ENCODE peak calls at places on chromosome 1, in six cellular contexts. V is prostate gland, O is Panc1, Q is K562, Z is stomach, L is SK-N-MC. N is an unnamed sample.

GRCh38 chr1:154837679-154838171 is 32.4 kb downstream of the KCNN3 start:
- DNase-seq in V (no peak), O (no peak), Q (no peak), Z (peak), L (no peak), N (no peak)

GRCh38 chr1:68384872-68385390 is 64.8 kb downstream of the RPE65 start:
- DNase-seq in V (no peak), O (no peak), Q (no peak), Z (no peak), L (no peak), N (no peak)

GRCh38 chr1:72284398-72285073 is 2.2 kb upstream of the NEGR1 start:
- DNase-seq in V (peak), O (peak), Q (no peak), Z (no peak), L (no peak), N (no peak)

GRCh38 chr1:236534164-236534651 is 10.4 kb downstream of the LGALS8 start:
- DNase-seq in V (no peak), O (no peak), Q (no peak), Z (no peak), L (no peak), N (no peak)

GRCh38 chr1:15341634-15342375 is 67.9 kb upstream of the EFHD2 start:
- DNase-seq in V (peak), O (peak), Q (no peak), Z (no peak), L (no peak), N (no peak)

GRCh38 chr1:84907095-84907827 is 14.3 kb upstream of the LPAR3 start:
- DNase-seq in V (no peak), O (no peak), Q (no peak), Z (no peak), L (no peak), N (no peak)

GRCh38 chr1:185694081-185694480 is 40.1 kb upstream of the HMCN1 start:
- DNase-seq in V (no peak), O (no peak), Q (no peak), Z (no peak), L (no peak), N (peak)

GRCh38 chr1:71269823-71270222 is 189.0 kb upstream of the ZRANB2 start:
- DNase-seq in V (no peak), O (no peak), Q (no peak), Z (no peak), L (no peak), N (no peak)

GRCh38 chr1:171595324-171595723 is 26.7 kb upstream of the MYOCOS start:
- DNase-seq in V (no peak), O (no peak), Q (no peak), Z (no peak), L (no peak), N (no peak)

GRCh38 chr1:2819831-2820730 is 18.6 kb upstream of the TTC34 start:
- DNase-seq in V (no peak), O (no peak), Q (no peak), Z (no peak), L (no peak), N (no peak)

GRCh38 chr1:248805905-248806304 is 19.8 kb downstream of the SH3BP5L start:
- DNase-seq in V (no peak), O (no peak), Q (no peak), Z (no peak), L (no peak), N (peak)

GRCh38 chr1:24548070-24548469 is 7.8 kb upstream of the NCMAP start:
- DNase-seq in V (no peak), O (no peak), Q (no peak), Z (no peak), L (no peak), N (no peak)

GRCh38 chr1:109786531-109787021 is 22.9 kb upstream of the EPS8L3 start:
- DNase-seq in V (no peak), O (no peak), Q (no peak), Z (peak), L (no peak), N (no peak)

GRCh38 chr1:35808376-35809155 is 750 bp downstream of the AGO4 start:
- DNase-seq in V (peak), O (no peak), Q (peak), Z (peak), L (no peak), N (no peak)

GRCh38 chr1:221765527-221765926 is 23.6 kb upstream of the DUSP10 start:
- DNase-seq in V (no peak), O (no peak), Q (no peak), Z (no peak), L (no peak), N (no peak)

GRCh38 chr1:9827558-9828185 is 3.9 kb upstream of the CLSTN1 start:
- DNase-seq in V (no peak), O (no peak), Q (peak), Z (no peak), L (no peak), N (no peak)

GRCh38 chr1:221670081-221670480 is 71.8 kb downstream of the DUSP10 start:
- DNase-seq in V (no peak), O (no peak), Q (no peak), Z (no peak), L (no peak), N (no peak)

GRCh38 chr1:9316080-9316444 is 23.4 kb downstream of the SPSB1 start:
- DNase-seq in V (no peak), O (no peak), Q (no peak), Z (no peak), L (no peak), N (no peak)

GRCh38 chr1:192967211-192967877 is 91.8 kb downstream of the UCHL5 start:
- DNase-seq in V (no peak), O (no peak), Q (no peak), Z (no peak), L (no peak), N (no peak)

GRCh38 chr1:11878081-11878890 is 19.5 kb upstream of the NPPB start:
- DNase-seq in V (no peak), O (no peak), Q (no peak), Z (no peak), L (no peak), N (no peak)

GRCh38 chr1:220521755-220522154 is 6.2 kb upstream of the MARK1 start:
- DNase-seq in V (no peak), O (no peak), Q (no peak), Z (no peak), L (no peak), N (no peak)

GRCh38 chr1:8412183-8412831 is 94.4 kb downstream of the SLC45A1 start:
- DNase-seq in V (peak), O (peak), Q (no peak), Z (no peak), L (no peak), N (no peak)

GRCh38 chr1:67355745-67356424 is 48.2 kb downstream of the IL12RB2 start:
- DNase-seq in V (peak), O (no peak), Q (peak), Z (no peak), L (no peak), N (no peak)

GRCh38 chr1:92567211-92567868 is 80.6 kb upstream of the GFI1 start:
- DNase-seq in V (no peak), O (no peak), Q (no peak), Z (no peak), L (no peak), N (peak)
- TF ChIP-seq POLR2AphosphoS5 in V (no peak), O (no peak), Q (no peak), Z (no peak), L (no peak), N (no peak)

DNA sequence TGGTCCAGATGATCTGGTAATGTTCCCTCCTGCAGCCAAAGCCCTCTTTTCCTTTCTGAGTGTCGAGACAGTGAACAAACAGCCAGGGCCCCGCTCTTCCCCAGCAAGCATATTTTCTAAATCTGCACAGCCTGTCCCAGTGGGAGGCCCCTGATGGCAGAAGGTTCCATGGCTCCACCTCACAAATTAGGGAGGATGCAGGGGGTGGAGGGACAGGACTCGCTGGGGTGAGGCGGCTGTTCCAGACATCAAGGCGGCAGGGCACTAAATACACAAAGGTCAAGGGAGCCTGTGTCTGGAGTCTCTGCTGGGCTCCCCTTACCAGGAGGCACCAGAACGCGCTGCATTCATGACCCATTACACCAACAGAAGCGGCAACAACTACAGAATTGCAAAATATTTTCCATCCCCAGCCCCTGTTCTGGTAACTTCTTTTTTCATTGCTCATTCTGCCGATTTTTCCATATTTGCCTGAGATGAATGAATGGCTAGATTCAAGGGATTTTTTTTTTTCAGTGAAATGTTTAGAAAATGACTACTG is 27.0 kb upstream of the PRELP start:
- DNase-seq in V (no peak), O (no peak), Q (no peak), Z (no peak), L (no peak), N (no peak)
- H3K27ac ChIP-seq in V (peak), O (no peak), Q (no peak), Z (no peak), L (no peak), N (no peak)

GRCh38 chr1:38191451-38191850 is 144.9 kb upstream of the POU3F1 start:
- DNase-seq in V (no peak), O (no peak), Q (no peak), Z (no peak), L (no peak), N (no peak)

GRCh38 chr1:38190978-38191377 is 144.4 kb upstream of the POU3F1 start:
- DNase-seq in V (no peak), O (no peak), Q (no peak), Z (no peak), L (no peak), N (no peak)

GRCh38 chr1:38197566-38197965 is 151.0 kb upstream of the POU3F1 start:
- DNase-seq in V (no peak), O (no peak), Q (no peak), Z (no peak), L (no peak), N (no peak)

GRCh38 chr1:38194486-38194885 is 147.9 kb upstream of the POU3F1 start:
- DNase-seq in V (peak), O (no peak), Q (no peak), Z (no peak), L (no peak), N (no peak)

DNA sequence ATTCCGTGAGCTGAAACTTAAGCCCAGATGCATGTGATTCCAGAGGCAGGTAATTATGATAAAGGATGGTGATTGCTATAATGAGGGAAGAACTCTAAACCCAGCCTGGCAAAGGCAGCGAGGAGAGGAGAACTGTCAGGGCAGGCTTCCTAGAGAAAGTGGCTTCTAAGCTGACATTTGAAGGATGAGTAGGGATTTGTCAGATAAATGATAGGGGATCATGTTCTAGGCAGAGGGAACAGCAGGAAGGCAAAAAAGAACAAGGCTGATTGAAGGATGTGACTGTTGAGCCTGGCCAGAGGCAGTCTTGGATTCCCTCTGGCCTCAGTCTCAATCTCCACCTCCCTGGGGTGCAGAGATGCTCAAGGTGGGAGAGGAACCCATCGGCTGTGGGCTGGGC is 146.4 kb upstream of the POU3F1 start:
- DNase-seq in V (no peak), O (no peak), Q (no peak), Z (no peak), L (no peak), N (no peak)
- TF ChIP-seq POLR2AphosphoS5 in V (no peak), O (no peak), Q (no peak), Z (no peak), L (no peak), N (no peak)

DNA sequence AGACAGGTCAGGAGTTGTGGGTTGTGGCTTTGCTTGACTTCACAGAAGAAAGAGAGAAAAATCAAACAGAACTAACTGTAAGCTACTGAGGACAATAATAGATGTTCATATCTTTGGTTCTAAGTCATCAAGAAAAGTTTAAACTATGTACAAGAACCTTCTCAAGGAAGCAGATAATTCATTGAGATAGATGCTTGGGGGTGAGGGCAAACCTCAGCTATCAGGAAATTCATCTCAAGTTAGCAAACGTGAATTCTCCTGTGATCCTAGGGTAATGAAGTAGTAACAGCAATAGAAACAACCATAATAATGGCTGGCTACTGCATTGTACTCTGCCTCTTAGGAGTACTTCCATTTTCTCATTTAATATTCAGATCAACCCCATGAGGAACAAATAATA is 506.2 kb downstream of the PLPP3 start:
- DNase-seq in V (no peak), O (no peak), Q (no peak), Z (no peak), L (no peak), N (no peak)
- H3K27ac ChIP-seq in V (peak), O (no peak), Q (no peak), Z (peak), L (no peak), N (no peak)

GRCh38 chr1:46643368-46643775 is 24.8 kb downstream of the ATPAF1 start:
- DNase-seq in V (peak), O (peak), Q (no peak), Z (no peak), L (no peak), N (no peak)
- TF ChIP-seq POLR2AphosphoS5 in V (peak), O (peak), Q (no peak), Z (peak), L (no peak), N (no peak)

DNA sequence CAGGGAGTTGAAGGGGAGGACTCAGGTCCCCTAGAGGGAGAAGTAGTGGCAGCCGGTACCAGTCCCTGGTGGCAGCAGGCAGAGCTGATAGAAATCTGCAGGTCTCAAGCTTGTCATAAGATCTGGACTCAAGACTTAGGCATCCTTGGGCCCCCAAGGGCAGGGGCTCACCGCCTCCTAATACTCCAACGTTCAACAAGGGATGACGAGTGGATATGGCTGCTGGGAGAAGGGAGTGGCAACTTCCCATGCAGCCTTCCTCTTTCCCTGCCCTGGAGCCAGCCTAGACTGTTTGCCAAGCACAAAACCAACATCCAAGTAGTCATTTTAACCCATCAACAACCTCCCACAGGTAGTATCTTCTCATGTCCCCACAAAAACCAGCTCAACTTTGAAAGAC is 6.9 kb downstream of the TRABD2B start:
- DNase-seq in V (no peak), O (no peak), Q (no peak), Z (no peak), L (no peak), N (no peak)
- H3K27ac ChIP-seq in V (no peak), O (no peak), Q (no peak), Z (no peak), L (no peak), N (no peak)

GRCh38 chr1:78388275-78388674 is 102.5 kb upstream of the PTGFR start:
- DNase-seq in V (no peak), O (no peak), Q (no peak), Z (no peak), L (no peak), N (no peak)

GRCh38 chr1:78387872-78388271 is 102.9 kb upstream of the PTGFR start:
- DNase-seq in V (no peak), O (no peak), Q (no peak), Z (no peak), L (no peak), N (no peak)

GRCh38 chr1:78385744-78386462 is 104.9 kb upstream of the PTGFR start:
- DNase-seq in V (no peak), O (no peak), Q (no peak), Z (no peak), L (no peak), N (no peak)

DNA sequence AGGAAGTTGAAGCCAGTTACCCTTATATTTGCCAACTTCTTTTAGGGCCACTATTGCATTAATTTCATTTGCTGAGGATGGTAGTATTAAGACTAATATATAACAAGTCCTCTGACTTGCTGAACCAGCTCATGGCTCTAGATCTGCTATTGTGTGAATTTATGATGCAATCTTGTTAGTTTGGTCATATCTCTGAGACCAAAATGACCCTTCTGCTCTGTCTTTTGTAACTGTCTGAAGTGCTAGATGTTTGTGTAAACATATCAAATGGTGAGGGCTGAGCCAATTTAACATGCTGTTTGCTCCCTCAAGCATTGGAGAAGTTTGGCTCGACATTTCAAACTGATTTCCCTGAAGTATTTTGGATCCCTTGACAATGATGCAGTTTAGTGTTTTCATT is 106.9 kb upstream of the PTGFR start:
- DNase-seq in V (no peak), O (no peak), Q (no peak), Z (no peak), L (no peak), N (no peak)
- TF ChIP-seq POLR2AphosphoS5 in V (no peak), O (no peak), Q (no peak), Z (no peak), L (no peak), N (no peak)

N was measured in HL-60.